ENCODE peak calls at places on chromosomes 3 and 15, in five cellular contexts. One of them, this sample, is unnamed.

GRCh38 chr15:27545494-27546255 is 553.4 kb downstream of the OCA2 start:
- DNase-seq in H9: no peak
- DNase-seq in trophoblast cell: no peak
- DNase-seq in H1: no peak
- DNase-seq in neuronal stem cell: no peak
- DNase-seq in this sample: no peak

GRCh38 chr15:54187325-54187724 is 209.1 kb downstream of the UNC13C start:
- DNase-seq in neuronal stem cell: no peak
- DNase-seq in H1: no peak
- DNase-seq in trophoblast cell: no peak
- DNase-seq in H9: no peak
- DNase-seq in this sample: no peak

GRCh38 chr3:127234784-127235183 is 41.9 kb downstream of the PRR23E start:
- DNase-seq in H1: no peak
- DNase-seq in H9: no peak
- DNase-seq in trophoblast cell: no peak
- DNase-seq in neuronal stem cell: no peak
- DNase-seq in this sample: no peak

GRCh38 chr15:77481670-77482069 is 61.0 kb downstream of the HMG20A start:
- DNase-seq in neuronal stem cell: no peak
- DNase-seq in trophoblast cell: no peak
- DNase-seq in H9: no peak
- DNase-seq in H1: no peak
- DNase-seq in this sample: peak; percentile 54

GRCh38 chr3:161559177-161559998 is 62.8 kb downstream of the OTOL1 start:
- DNase-seq in H1: no peak
- DNase-seq in neuronal stem cell: peak; percentile 43
- DNase-seq in trophoblast cell: peak; percentile 4
- DNase-seq in H9: no peak
- DNase-seq in this sample: peak; percentile 58

GRCh38 chr3:36714343-36714742 is 50.0 kb downstream of the DCLK3 start:
- DNase-seq in trophoblast cell: peak; percentile 70
- DNase-seq in H9: no peak
- DNase-seq in H1: no peak
- DNase-seq in neuronal stem cell: no peak
- DNase-seq in this sample: no peak

GRCh38 chr15:70344666-70345065 is 246.9 kb upstream of the TLE3 start:
- DNase-seq in trophoblast cell: no peak
- DNase-seq in H9: no peak
- DNase-seq in neuronal stem cell: no peak
- DNase-seq in H1: peak; percentile 28
- DNase-seq in this sample: no peak

GRCh38 chr15:38373016-38373415 is 80.9 kb upstream of the FAM98B start:
- DNase-seq in trophoblast cell: no peak
- DNase-seq in H9: no peak
- DNase-seq in H1: no peak
- DNase-seq in neuronal stem cell: no peak
- DNase-seq in this sample: no peak

GRCh38 chr15:73052679-73053397 is 575 bp downstream of the NEO1 start:
- DNase-seq in H1: peak; percentile 67
- DNase-seq in H9: peak; percentile 56
- DNase-seq in neuronal stem cell: peak; percentile 77
- DNase-seq in trophoblast cell: no peak
- DNase-seq in this sample: peak; percentile 80

GRCh38 chr3:11591401-11592266 is 52.1 kb downstream of the VGLL4 start:
- DNase-seq in H1: no peak
- DNase-seq in trophoblast cell: no peak
- DNase-seq in H9: peak; percentile 54
- DNase-seq in neuronal stem cell: peak; percentile 90
- DNase-seq in this sample: peak; percentile 85

GRCh38 chr15:90571063-90571541 is 41.4 kb downstream of the CRTC3 start:
- DNase-seq in H1: no peak
- DNase-seq in H9: no peak
- DNase-seq in neuronal stem cell: no peak
- DNase-seq in trophoblast cell: peak; percentile 44
- DNase-seq in this sample: peak; percentile 8

GRCh38 chr3:177914224-177914623 is 622.0 kb upstream of the KCNMB2 start:
- DNase-seq in H9: no peak
- DNase-seq in H1: no peak
- DNase-seq in neuronal stem cell: no peak
- DNase-seq in trophoblast cell: no peak
- DNase-seq in this sample: no peak

GRCh38 chr3:146469206-146470017 is at the start of gene PLSCR2:
- DNase-seq in H9: peak; percentile 83
- DNase-seq in trophoblast cell: peak; percentile 38
- DNase-seq in H1: peak; percentile 82
- DNase-seq in neuronal stem cell: no peak
- DNase-seq in this sample: no peak

GRCh38 chr3:167851171-167851570 is 115.7 kb downstream of the SERPINI1 start:
- DNase-seq in H1: no peak
- DNase-seq in neuronal stem cell: no peak
- DNase-seq in trophoblast cell: no peak
- DNase-seq in H9: no peak
- DNase-seq in this sample: no peak

GRCh38 chr15:30872341-30872748 is 31.4 kb upstream of the FAN1 start:
- DNase-seq in H1: no peak
- DNase-seq in trophoblast cell: no peak
- DNase-seq in neuronal stem cell: no peak
- DNase-seq in H9: no peak
- DNase-seq in this sample: peak; percentile 5

GRCh38 chr3:10941972-10942371 is 50.6 kb upstream of the SLC6A1 start:
- DNase-seq in H1: peak; percentile 86
- DNase-seq in trophoblast cell: peak; percentile 14
- DNase-seq in H9: peak; percentile 55
- DNase-seq in neuronal stem cell: no peak
- DNase-seq in this sample: no peak

GRCh38 chr3:129793947-129794318 is 99.6 kb downstream of the TMCC1 start:
- DNase-seq in neuronal stem cell: peak; percentile 51
- DNase-seq in H9: peak; percentile 38
- DNase-seq in H1: no peak
- DNase-seq in trophoblast cell: no peak
- DNase-seq in this sample: peak; percentile 13

GRCh38 chr15:89334510-89335288 is at the start of gene POLG:
- DNase-seq in H9: peak; percentile 99
- DNase-seq in trophoblast cell: peak; percentile 99
- DNase-seq in neuronal stem cell: peak; percentile 100
- DNase-seq in H1: peak; percentile 99
- DNase-seq in this sample: peak; percentile 99

GRCh38 chr3:37989821-37990480 is 635 bp upstream of the VILL start:
- DNase-seq in neuronal stem cell: no peak
- DNase-seq in H1: no peak
- DNase-seq in trophoblast cell: no peak
- DNase-seq in H9: no peak
- DNase-seq in this sample: no peak

GRCh38 chr15:67509918-67510317 is 11.0 kb upstream of the C15orf61 start:
- DNase-seq in H9: no peak
- DNase-seq in H1: no peak
- DNase-seq in neuronal stem cell: no peak
- DNase-seq in trophoblast cell: no peak
- DNase-seq in this sample: no peak

GRCh38 chr3:105801397-105801796 is 67.4 kb downstream of the CBLB start:
- DNase-seq in H9: no peak
- DNase-seq in neuronal stem cell: no peak
- DNase-seq in trophoblast cell: no peak
- DNase-seq in H1: no peak
- DNase-seq in this sample: no peak

GRCh38 chr3:139695701-139696422 is 18.1 kb upstream of the NMNAT3 start:
- DNase-seq in H9: no peak
- DNase-seq in H1: no peak
- DNase-seq in trophoblast cell: no peak
- DNase-seq in neuronal stem cell: no peak
- DNase-seq in this sample: no peak

GRCh38 chr3:172103724-172104123 is 64.3 kb downstream of the FNDC3B start:
- DNase-seq in neuronal stem cell: no peak
- DNase-seq in trophoblast cell: peak; percentile 64
- DNase-seq in H9: no peak
- DNase-seq in H1: no peak
- DNase-seq in this sample: peak; percentile 69

GRCh38 chr3:145936986-145937385 is 224.0 kb downstream of the PLOD2 start:
- DNase-seq in neuronal stem cell: no peak
- DNase-seq in trophoblast cell: no peak
- DNase-seq in H9: no peak
- DNase-seq in H1: no peak
- DNase-seq in this sample: peak; percentile 3

GRCh38 chr3:45640091-45640507 is 45.5 kb downstream of the LIMD1 start:
- DNase-seq in trophoblast cell: no peak
- DNase-seq in H9: no peak
- DNase-seq in neuronal stem cell: no peak
- DNase-seq in H1: no peak
- DNase-seq in this sample: no peak

GRCh38 chr3:108117245-108117644 is 26.4 kb upstream of the CD47 start:
- DNase-seq in trophoblast cell: no peak
- DNase-seq in H9: no peak
- DNase-seq in neuronal stem cell: no peak
- DNase-seq in H1: no peak
- DNase-seq in this sample: peak; percentile 53

GRCh38 chr3:55909373-55909772 is 422.3 kb upstream of the WNT5A start:
- DNase-seq in neuronal stem cell: no peak
- DNase-seq in trophoblast cell: no peak
- DNase-seq in H1: no peak
- DNase-seq in H9: no peak
- DNase-seq in this sample: no peak

GRCh38 chr15:74788716-74789151 is 6.9 kb downstream of the CSK start:
- DNase-seq in H1: no peak
- DNase-seq in trophoblast cell: no peak
- DNase-seq in H9: no peak
- DNase-seq in neuronal stem cell: no peak
- DNase-seq in this sample: no peak

GRCh38 chr3:108184824-108185223 is 37.4 kb downstream of the IFT57 start:
- DNase-seq in trophoblast cell: no peak
- DNase-seq in neuronal stem cell: no peak
- DNase-seq in H9: no peak
- DNase-seq in H1: no peak
- DNase-seq in this sample: no peak

DNA sequence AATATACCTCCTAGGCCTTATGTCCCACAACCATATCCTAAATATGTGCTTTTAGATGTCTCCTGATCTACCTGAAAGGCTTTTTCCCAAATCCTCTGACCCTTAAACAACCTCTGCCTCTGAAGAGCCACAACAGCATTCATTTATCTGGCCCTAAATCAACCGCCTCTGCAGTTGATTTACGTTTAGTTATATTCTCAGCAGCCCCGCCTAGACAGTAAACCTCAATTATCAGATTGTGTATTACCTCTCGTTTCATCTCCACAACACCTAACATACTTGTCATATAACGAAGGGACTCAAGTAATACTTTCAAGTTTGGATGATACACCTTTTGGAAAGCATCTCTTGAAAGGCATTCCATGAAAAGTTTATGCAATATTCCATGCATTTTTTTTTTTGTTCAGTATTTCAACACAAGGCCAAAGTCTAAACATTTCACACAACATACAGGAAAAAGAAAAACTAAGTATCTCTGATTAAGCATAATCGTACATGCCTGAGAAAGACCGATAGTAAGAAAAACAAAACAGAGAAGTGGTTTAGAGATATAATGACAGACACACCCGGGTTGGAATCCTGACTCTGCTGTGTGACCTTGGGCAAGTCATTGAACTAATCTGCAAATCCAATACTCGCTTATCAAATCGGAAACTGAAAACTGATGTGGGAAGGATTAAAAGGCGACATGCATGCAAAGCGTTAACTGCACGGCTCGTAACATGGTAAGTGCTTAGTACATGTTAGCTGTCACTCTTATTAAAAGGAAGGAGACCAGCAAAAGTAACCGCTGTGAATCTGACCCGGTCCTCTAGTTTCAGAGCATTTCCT is 778 bp downstream of the CRBN start:
- DNase-seq in H1: no peak
- DNase-seq in H9: no peak
- DNase-seq in neuronal stem cell: no peak
- DNase-seq in trophoblast cell: no peak
- DNase-seq in this sample: peak; percentile 7
- H3K23ac ChIP-seq in H1: no peak overlapping the region
- H3K23ac ChIP-seq in H9: no peak overlapping the region
- H3K23ac ChIP-seq in neuronal stem cell: no peak overlapping the region
- H3K23ac ChIP-seq in trophoblast cell: no peak overlapping the region
- H3K23ac ChIP-seq in this sample: no peak overlapping the region

GRCh38 chr3:152559246-152559645 is 275.7 kb upstream of the P2RY1 start:
- DNase-seq in neuronal stem cell: no peak
- DNase-seq in H9: no peak
- DNase-seq in trophoblast cell: no peak
- DNase-seq in H1: no peak
- DNase-seq in this sample: no peak
- H2BK12ac ChIP-seq in neuronal stem cell: peak overlapping the region; percentile 84
- H2BK12ac ChIP-seq in H9: no peak overlapping the region
- H2BK12ac ChIP-seq in trophoblast cell: no peak overlapping the region
- H2BK12ac ChIP-seq in H1: no peak overlapping the region
- H2BK12ac ChIP-seq in this sample: no peak overlapping the region

GRCh38 chr3:71690222-71690821 is 34.9 kb downstream of the EIF4E3 start:
- DNase-seq in neuronal stem cell: no peak
- DNase-seq in trophoblast cell: no peak
- DNase-seq in H1: no peak
- DNase-seq in H9: no peak
- DNase-seq in this sample: peak; percentile 82

GRCh38 chr3:71695000-71695482 is 30.2 kb downstream of the EIF4E3 start:
- DNase-seq in H9: no peak
- DNase-seq in H1: no peak
- DNase-seq in neuronal stem cell: no peak
- DNase-seq in trophoblast cell: no peak
- DNase-seq in this sample: no peak

GRCh38 chr3:71694358-71694999 is 30.7 kb downstream of the EIF4E3 start:
- DNase-seq in trophoblast cell: peak; percentile 44
- DNase-seq in neuronal stem cell: no peak
- DNase-seq in H1: no peak
- DNase-seq in H9: no peak
- DNase-seq in this sample: peak; percentile 98

GRCh38 chr3:71692139-71692538 is 33.1 kb downstream of the EIF4E3 start:
- DNase-seq in H9: no peak
- DNase-seq in neuronal stem cell: no peak
- DNase-seq in H1: no peak
- DNase-seq in trophoblast cell: no peak
- DNase-seq in this sample: no peak

GRCh38 chr3:71693641-71694040 is 31.6 kb downstream of the EIF4E3 start:
- DNase-seq in H9: no peak
- DNase-seq in neuronal stem cell: no peak
- DNase-seq in H1: no peak
- DNase-seq in trophoblast cell: no peak
- DNase-seq in this sample: no peak
- H3K23ac ChIP-seq in H9: no peak overlapping the region
- H3K23ac ChIP-seq in neuronal stem cell: no peak overlapping the region
- H3K23ac ChIP-seq in H1: no peak overlapping the region
- H3K23ac ChIP-seq in trophoblast cell: no peak overlapping the region
- H3K23ac ChIP-seq in this sample: no peak overlapping the region

GRCh38 chr3:27509376-27509775 is 25.2 kb upstream of the SLC4A7 start:
- DNase-seq in neuronal stem cell: no peak
- DNase-seq in H1: no peak
- DNase-seq in H9: no peak
- DNase-seq in trophoblast cell: no peak
- DNase-seq in this sample: no peak

GRCh38 chr3:27507515-27508266 is 23.5 kb upstream of the SLC4A7 start:
- DNase-seq in trophoblast cell: peak; percentile 43
- DNase-seq in H9: no peak
- DNase-seq in neuronal stem cell: no peak
- DNase-seq in H1: no peak
- DNase-seq in this sample: no peak

GRCh38 chr3:27508421-27508820 is 24.2 kb upstream of the SLC4A7 start:
- DNase-seq in neuronal stem cell: no peak
- DNase-seq in trophoblast cell: no peak
- DNase-seq in H1: no peak
- DNase-seq in H9: no peak
- DNase-seq in this sample: no peak

GRCh38 chr3:27504749-27505148 is 20.6 kb upstream of the SLC4A7 start:
- DNase-seq in H9: no peak
- DNase-seq in H1: no peak
- DNase-seq in neuronal stem cell: no peak
- DNase-seq in trophoblast cell: no peak
- DNase-seq in this sample: no peak

GRCh38 chr3:27507111-27507510 is 22.9 kb upstream of the SLC4A7 start:
- DNase-seq in trophoblast cell: no peak
- DNase-seq in neuronal stem cell: no peak
- DNase-seq in H9: no peak
- DNase-seq in H1: no peak
- DNase-seq in this sample: no peak
- H2BK12ac ChIP-seq in trophoblast cell: no peak overlapping the region
- H2BK12ac ChIP-seq in neuronal stem cell: no peak overlapping the region
- H2BK12ac ChIP-seq in H9: no peak overlapping the region
- H2BK12ac ChIP-seq in H1: no peak overlapping the region
- H2BK12ac ChIP-seq in this sample: no peak overlapping the region

This sample was measured in mesenchymal stem cell.